ENCODE peak calls at places on chromosomes 7 and 10, in nine cellular contexts. One of them, this sample, is unnamed.

GRCh38 chr10:72068901-72069446 is 19.4 kb downstream of the SPOCK2 start:
- DNase-seq in gastrocnemius medialis: no peak
- DNase-seq in esophagus squamous epithelium: no peak
- DNase-seq in prostate gland: no peak
- DNase-seq in sigmoid colon: no peak
- DNase-seq in GM12891: no peak
- DNase-seq in K562: no peak
- DNase-seq in stomach: no peak
- DNase-seq in IMR-90: no peak
- DNase-seq in this sample: no peak

GRCh38 chr10:3620818-3621217 is 164.2 kb downstream of the KLF6 start:
- DNase-seq in prostate gland: no peak
- DNase-seq in IMR-90: no peak
- DNase-seq in sigmoid colon: no peak
- DNase-seq in esophagus squamous epithelium: no peak
- DNase-seq in K562: no peak
- DNase-seq in GM12891: no peak
- DNase-seq in gastrocnemius medialis: no peak
- DNase-seq in stomach: no peak
- DNase-seq in this sample: no peak

GRCh38 chr7:44743750-44744149 is 4.9 kb upstream of the ZMIZ2 start:
- DNase-seq in esophagus squamous epithelium: no peak
- DNase-seq in K562: no peak
- DNase-seq in IMR-90: no peak
- DNase-seq in prostate gland: no peak
- DNase-seq in sigmoid colon: no peak
- DNase-seq in GM12891: no peak
- DNase-seq in gastrocnemius medialis: no peak
- DNase-seq in stomach: no peak
- DNase-seq in this sample: no peak

GRCh38 chr7:48161407-48162125 is 9.7 kb upstream of the ABCA13 start:
- DNase-seq in stomach: no peak
- DNase-seq in esophagus squamous epithelium: no peak
- DNase-seq in IMR-90: peak; percentile 10
- DNase-seq in sigmoid colon: no peak
- DNase-seq in GM12891: no peak
- DNase-seq in K562: no peak
- DNase-seq in gastrocnemius medialis: no peak
- DNase-seq in prostate gland: no peak
- DNase-seq in this sample: no peak

GRCh38 chr7:108376206-108376605 is 80.0 kb downstream of the NRCAM start:
- DNase-seq in sigmoid colon: no peak
- DNase-seq in gastrocnemius medialis: no peak
- DNase-seq in K562: no peak
- DNase-seq in IMR-90: no peak
- DNase-seq in prostate gland: no peak
- DNase-seq in esophagus squamous epithelium: no peak
- DNase-seq in GM12891: no peak
- DNase-seq in stomach: no peak
- DNase-seq in this sample: no peak

GRCh38 chr10:106436123-106436740 is 728.3 kb downstream of the SORCS1 start:
- DNase-seq in prostate gland: no peak
- DNase-seq in K562: no peak
- DNase-seq in gastrocnemius medialis: no peak
- DNase-seq in sigmoid colon: no peak
- DNase-seq in stomach: no peak
- DNase-seq in IMR-90: peak; percentile 26
- DNase-seq in esophagus squamous epithelium: no peak
- DNase-seq in GM12891: no peak
- DNase-seq in this sample: no peak

GRCh38 chr10:124728071-124728829 is 15.9 kb downstream of the FAM53B start:
- DNase-seq in sigmoid colon: no peak
- DNase-seq in K562: no peak
- DNase-seq in esophagus squamous epithelium: no peak
- DNase-seq in IMR-90: peak; percentile 46
- DNase-seq in gastrocnemius medialis: no peak
- DNase-seq in stomach: no peak
- DNase-seq in GM12891: no peak
- DNase-seq in prostate gland: no peak
- DNase-seq in this sample: no peak

GRCh38 chr7:90977056-90977455 is 287.2 kb upstream of the FZD1 start:
- DNase-seq in IMR-90: no peak
- DNase-seq in gastrocnemius medialis: no peak
- DNase-seq in GM12891: no peak
- DNase-seq in prostate gland: no peak
- DNase-seq in K562: no peak
- DNase-seq in sigmoid colon: no peak
- DNase-seq in stomach: no peak
- DNase-seq in esophagus squamous epithelium: no peak
- DNase-seq in this sample: no peak

GRCh38 chr10:86389441-86390193 is 23.0 kb upstream of the GRID1 start:
- DNase-seq in IMR-90: peak; percentile 19
- DNase-seq in GM12891: no peak
- DNase-seq in prostate gland: no peak
- DNase-seq in gastrocnemius medialis: no peak
- DNase-seq in K562: peak; percentile 55
- DNase-seq in stomach: peak; percentile 74
- DNase-seq in sigmoid colon: peak; percentile 67
- DNase-seq in esophagus squamous epithelium: no peak
- DNase-seq in this sample: no peak

GRCh38 chr10:121340176-121340850 is 257.9 kb downstream of the FGFR2 start:
- DNase-seq in prostate gland: no peak
- DNase-seq in GM12891: no peak
- DNase-seq in K562: no peak
- DNase-seq in esophagus squamous epithelium: no peak
- DNase-seq in gastrocnemius medialis: no peak
- DNase-seq in sigmoid colon: no peak
- DNase-seq in stomach: no peak
- DNase-seq in IMR-90: no peak
- DNase-seq in this sample: no peak

GRCh38 chr10:61900829-61901783 is at the start of gene ARID5B:
- DNase-seq in sigmoid colon: no peak
- DNase-seq in IMR-90: peak; percentile 72
- DNase-seq in K562: peak; percentile 51
- DNase-seq in stomach: peak; percentile 68
- DNase-seq in gastrocnemius medialis: no peak
- DNase-seq in prostate gland: peak; percentile 74
- DNase-seq in esophagus squamous epithelium: no peak
- DNase-seq in GM12891: no peak
- DNase-seq in this sample: peak; percentile 52

GRCh38 chr7:123615344-123615743 is 13.7 kb downstream of the ASB15 start:
- DNase-seq in stomach: no peak
- DNase-seq in esophagus squamous epithelium: no peak
- DNase-seq in sigmoid colon: no peak
- DNase-seq in GM12891: no peak
- DNase-seq in prostate gland: no peak
- DNase-seq in IMR-90: peak; percentile 59
- DNase-seq in gastrocnemius medialis: no peak
- DNase-seq in K562: no peak
- DNase-seq in this sample: no peak

GRCh38 chr7:12220321-12221046 is 9.4 kb downstream of the TMEM106B start:
- DNase-seq in gastrocnemius medialis: no peak
- DNase-seq in esophagus squamous epithelium: no peak
- DNase-seq in stomach: no peak
- DNase-seq in prostate gland: no peak
- DNase-seq in sigmoid colon: no peak
- DNase-seq in GM12891: no peak
- DNase-seq in K562: no peak
- DNase-seq in IMR-90: no peak
- DNase-seq in this sample: no peak

DNA sequence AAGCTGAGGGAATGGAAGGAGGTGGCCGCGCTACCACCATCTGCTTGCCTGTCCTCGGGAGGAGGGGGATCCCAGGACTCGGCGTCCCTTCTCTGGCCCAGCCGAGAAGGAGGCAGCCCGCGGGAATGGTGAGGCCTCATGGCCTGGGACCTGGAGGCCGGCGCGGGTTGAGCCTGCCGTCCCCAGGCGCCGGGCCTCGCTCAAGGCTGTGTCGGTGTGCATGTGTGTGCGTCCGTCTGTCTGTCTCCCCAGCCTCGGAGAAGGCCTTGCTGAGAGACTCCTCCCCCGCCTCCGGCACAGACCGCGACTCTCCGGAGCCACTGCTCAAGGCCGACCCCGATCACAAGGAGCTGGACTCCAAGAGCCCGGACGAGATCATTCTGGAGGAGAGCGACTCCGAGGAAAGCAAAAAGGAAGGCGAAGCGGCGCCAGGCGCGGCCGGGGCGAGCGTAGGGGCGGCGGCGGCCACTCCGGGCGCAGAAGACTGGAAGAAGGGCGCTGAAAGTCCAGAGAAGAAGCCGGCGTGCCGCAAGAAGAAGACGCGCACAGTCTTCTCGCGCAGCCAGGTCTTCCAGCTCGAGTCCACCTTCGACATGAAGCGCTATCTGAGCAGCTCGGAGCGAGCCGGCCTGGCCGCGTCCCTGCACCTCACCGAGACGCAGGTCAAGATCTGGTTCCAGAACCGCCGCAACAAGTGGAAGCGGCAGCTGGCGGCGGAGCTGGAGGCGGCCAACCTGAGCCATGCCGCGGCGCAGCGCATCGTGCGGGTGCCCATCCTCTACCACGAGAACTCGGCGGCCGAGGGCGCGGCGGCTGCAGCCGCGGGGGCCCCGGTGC is 1.3 kb downstream of the HMX3 start:
- DNase-seq in IMR-90: no peak
- DNase-seq in stomach: no peak
- DNase-seq in GM12891: no peak
- DNase-seq in K562: peak; percentile 25
- DNase-seq in sigmoid colon: no peak
- DNase-seq in prostate gland: no peak
- DNase-seq in gastrocnemius medialis: no peak
- DNase-seq in esophagus squamous epithelium: no peak
- DNase-seq in this sample: no peak
- TF ChIP-seq POLR2A in IMR-90: no peak
- TF ChIP-seq POLR2A in stomach: no peak
- TF ChIP-seq POLR2A in GM12891: peak; percentile 48
- TF ChIP-seq POLR2A in K562: peak; percentile 51
- TF ChIP-seq POLR2A in sigmoid colon: no peak
- TF ChIP-seq POLR2A in prostate gland: no peak
- TF ChIP-seq POLR2A in gastrocnemius medialis: no peak
- TF ChIP-seq POLR2A in esophagus squamous epithelium: no peak
- TF ChIP-seq POLR2A in this sample: no peak

GRCh38 chr7:130384371-130384801 is 4.1 kb downstream of the CPA1 start:
- DNase-seq in esophagus squamous epithelium: no peak
- DNase-seq in K562: no peak
- DNase-seq in IMR-90: no peak
- DNase-seq in gastrocnemius medialis: no peak
- DNase-seq in stomach: no peak
- DNase-seq in GM12891: no peak
- DNase-seq in prostate gland: no peak
- DNase-seq in sigmoid colon: no peak
- DNase-seq in this sample: no peak
- TF ChIP-seq POLR2A in esophagus squamous epithelium: no peak
- TF ChIP-seq POLR2A in K562: no peak
- TF ChIP-seq POLR2A in IMR-90: no peak
- TF ChIP-seq POLR2A in gastrocnemius medialis: no peak
- TF ChIP-seq POLR2A in stomach: no peak
- TF ChIP-seq POLR2A in GM12891: no peak
- TF ChIP-seq POLR2A in prostate gland: no peak
- TF ChIP-seq POLR2A in sigmoid colon: no peak
- TF ChIP-seq POLR2A in this sample: no peak

GRCh38 chr10:70321897-70322890 is 38.4 kb upstream of the NPFFR1 start:
- DNase-seq in IMR-90: no peak
- DNase-seq in sigmoid colon: no peak
- DNase-seq in stomach: no peak
- DNase-seq in gastrocnemius medialis: no peak
- DNase-seq in K562: peak; percentile 54
- DNase-seq in GM12891: no peak
- DNase-seq in esophagus squamous epithelium: no peak
- DNase-seq in prostate gland: no peak
- DNase-seq in this sample: no peak

GRCh38 chr10:70323143-70323696 is 39.4 kb upstream of the NPFFR1 start:
- DNase-seq in stomach: no peak
- DNase-seq in IMR-90: no peak
- DNase-seq in sigmoid colon: peak; percentile 27
- DNase-seq in prostate gland: no peak
- DNase-seq in gastrocnemius medialis: no peak
- DNase-seq in esophagus squamous epithelium: no peak
- DNase-seq in K562: no peak
- DNase-seq in GM12891: no peak
- DNase-seq in this sample: no peak

GRCh38 chr10:70324951-70325781 is 41.4 kb upstream of the NPFFR1 start:
- DNase-seq in gastrocnemius medialis: no peak
- DNase-seq in sigmoid colon: peak; percentile 58
- DNase-seq in GM12891: no peak
- DNase-seq in esophagus squamous epithelium: no peak
- DNase-seq in K562: peak; percentile 39
- DNase-seq in prostate gland: no peak
- DNase-seq in stomach: no peak
- DNase-seq in IMR-90: no peak
- DNase-seq in this sample: no peak

GRCh38 chr10:70324341-70324861 is 40.6 kb upstream of the NPFFR1 start:
- DNase-seq in IMR-90: no peak
- DNase-seq in esophagus squamous epithelium: no peak
- DNase-seq in gastrocnemius medialis: no peak
- DNase-seq in K562: no peak
- DNase-seq in prostate gland: no peak
- DNase-seq in stomach: no peak
- DNase-seq in sigmoid colon: peak; percentile 47
- DNase-seq in GM12891: peak; percentile 40
- DNase-seq in this sample: no peak

DNA sequence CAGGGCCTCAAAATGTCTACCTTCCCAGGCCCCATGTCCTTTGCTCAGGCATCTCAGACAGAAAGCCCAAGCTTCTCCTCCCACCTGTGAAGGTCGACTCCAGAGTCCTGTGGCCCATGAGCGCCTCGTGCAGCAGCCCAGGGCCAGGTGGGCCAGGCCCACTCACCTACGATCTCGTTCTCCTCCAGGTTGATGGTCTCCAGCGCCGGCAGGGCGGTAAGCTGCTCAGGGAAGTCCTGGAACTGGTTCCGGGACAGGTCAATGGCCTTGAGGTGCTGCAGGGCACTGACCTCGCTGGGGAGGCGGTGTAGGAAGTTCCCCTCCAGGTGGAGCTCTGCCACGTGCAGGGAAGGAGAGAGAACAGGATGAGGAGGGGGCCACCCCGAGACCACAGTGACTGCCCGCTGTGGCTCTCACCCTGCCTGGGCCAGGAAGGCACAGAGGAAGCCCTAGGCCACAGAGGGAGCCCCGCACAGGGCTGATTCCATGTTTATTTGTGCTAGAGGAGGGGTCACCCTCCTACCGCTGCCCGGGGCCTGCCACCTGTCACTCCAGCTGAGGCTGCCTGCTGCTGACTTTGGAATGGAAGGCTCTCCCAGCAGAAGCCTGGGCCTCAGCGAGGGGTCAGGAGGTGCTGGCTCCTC is 40.0 kb upstream of the NPFFR1 start:
- DNase-seq in stomach: no peak
- DNase-seq in K562: no peak
- DNase-seq in sigmoid colon: peak; percentile 65
- DNase-seq in gastrocnemius medialis: no peak
- DNase-seq in esophagus squamous epithelium: no peak
- DNase-seq in prostate gland: no peak
- DNase-seq in GM12891: no peak
- DNase-seq in IMR-90: no peak
- DNase-seq in this sample: no peak
- TF ChIP-seq POLR2A in stomach: no peak
- TF ChIP-seq POLR2A in K562: no peak
- TF ChIP-seq POLR2A in sigmoid colon: no peak
- TF ChIP-seq POLR2A in gastrocnemius medialis: no peak
- TF ChIP-seq POLR2A in esophagus squamous epithelium: no peak
- TF ChIP-seq POLR2A in prostate gland: no peak
- TF ChIP-seq POLR2A in GM12891: no peak
- TF ChIP-seq POLR2A in IMR-90: no peak
- TF ChIP-seq POLR2A in this sample: no peak

GRCh38 chr10:98419456-98420261 is 4.7 kb upstream of the PYROXD2 start:
- DNase-seq in K562: no peak
- DNase-seq in gastrocnemius medialis: no peak
- DNase-seq in prostate gland: no peak
- DNase-seq in esophagus squamous epithelium: no peak
- DNase-seq in sigmoid colon: peak; percentile 55
- DNase-seq in GM12891: no peak
- DNase-seq in stomach: no peak
- DNase-seq in IMR-90: no peak
- DNase-seq in this sample: no peak
- TF ChIP-seq POLR2A in K562: no peak
- TF ChIP-seq POLR2A in gastrocnemius medialis: no peak
- TF ChIP-seq POLR2A in prostate gland: no peak
- TF ChIP-seq POLR2A in esophagus squamous epithelium: no peak
- TF ChIP-seq POLR2A in sigmoid colon: no peak
- TF ChIP-seq POLR2A in GM12891: no peak
- TF ChIP-seq POLR2A in stomach: no peak
- TF ChIP-seq POLR2A in IMR-90: no peak
- TF ChIP-seq POLR2A in this sample: no peak

This sample was measured in uterus.